ENCODE peak calls at places on chromosomes 6 and 20, in five cellular contexts. F, J, R, S and N are unnamed samples.

GRCh38 chr6:130269969-130270635 is 47.4 kb upstream of the SAMD3 start:
- DNase-seq in F (no peak), J (no peak), R (no peak), S (no peak), N (no peak)

GRCh38 chr20:35742741-35743523 is 872 bp upstream of the RBM39 start:
- DNase-seq in F (peak; percentile 87), J (no peak), R (no peak), S (no peak), N (no peak)

GRCh38 chr20:10061641-10062040 is 26.9 kb downstream of the ANKEF1 start:
- DNase-seq in F (peak; percentile 27), J (no peak), R (no peak), S (no peak), N (no peak)

GRCh38 chr6:68673255-68673654 is 38.2 kb downstream of the ADGRB3 start:
- DNase-seq in F (no peak), J (no peak), R (no peak), S (no peak), N (no peak)

GRCh38 chr6:347951-348859 is 43.3 kb upstream of the IRF4 start:
- DNase-seq in F (no peak), J (no peak), R (no peak), S (peak; percentile 7), N (no peak)

GRCh38 chr6:105120570-105120969 is 59.2 kb downstream of the POPDC3 start:
- DNase-seq in F (no peak), J (no peak), R (peak; percentile 0), S (no peak), N (no peak)

GRCh38 chr20:10970109-10970508 is 296.3 kb upstream of the JAG1 start:
- DNase-seq in F (no peak), J (peak; percentile 71), R (peak; percentile 35), S (no peak), N (no peak)

GRCh38 chr20:8909596-8909995 is 159.3 kb upstream of the PLCB4 start:
- DNase-seq in F (no peak), J (no peak), R (no peak), S (no peak), N (no peak)

GRCh38 chr6:165694296-165694695 is 31.3 kb upstream of the PDE10A start:
- DNase-seq in F (no peak), J (no peak), R (no peak), S (no peak), N (no peak)

GRCh38 chr6:89281779-89282246 is 33.3 kb downstream of the GABRR2 start:
- DNase-seq in F (peak; percentile 58), J (peak; percentile 52), R (no peak), S (no peak), N (no peak)

GRCh38 chr6:33213989-33214335 is 5.7 kb downstream of the RING1 start:
- DNase-seq in F (no peak), J (no peak), R (no peak), S (no peak), N (no peak)

GRCh38 chr20:13312300-13312699 is 91.2 kb downstream of the ISM1 start:
- DNase-seq in F (no peak), J (peak; percentile 15), R (no peak), S (no peak), N (no peak)

GRCh38 chr20:8790442-8791074 is 278.3 kb upstream of the PLCB4 start:
- DNase-seq in F (peak; percentile 41), J (peak; percentile 81), R (no peak), S (no peak), N (no peak)

GRCh38 chr6:147166360-147166944 is 37.8 kb upstream of the STXBP5 start:
- DNase-seq in F (no peak), J (no peak), R (no peak), S (no peak), N (no peak)

GRCh38 chr20:18879262-18879661 is 65.7 kb downstream of the SCP2D1 start:
- DNase-seq in F (no peak), J (peak; percentile 90), R (peak; percentile 94), S (no peak), N (no peak)

GRCh38 chr6:165049362-165049761 is 260.0 kb downstream of the C6orf118 start:
- DNase-seq in F (peak; percentile 40), J (peak; percentile 60), R (no peak), S (no peak), N (no peak)

DNA sequence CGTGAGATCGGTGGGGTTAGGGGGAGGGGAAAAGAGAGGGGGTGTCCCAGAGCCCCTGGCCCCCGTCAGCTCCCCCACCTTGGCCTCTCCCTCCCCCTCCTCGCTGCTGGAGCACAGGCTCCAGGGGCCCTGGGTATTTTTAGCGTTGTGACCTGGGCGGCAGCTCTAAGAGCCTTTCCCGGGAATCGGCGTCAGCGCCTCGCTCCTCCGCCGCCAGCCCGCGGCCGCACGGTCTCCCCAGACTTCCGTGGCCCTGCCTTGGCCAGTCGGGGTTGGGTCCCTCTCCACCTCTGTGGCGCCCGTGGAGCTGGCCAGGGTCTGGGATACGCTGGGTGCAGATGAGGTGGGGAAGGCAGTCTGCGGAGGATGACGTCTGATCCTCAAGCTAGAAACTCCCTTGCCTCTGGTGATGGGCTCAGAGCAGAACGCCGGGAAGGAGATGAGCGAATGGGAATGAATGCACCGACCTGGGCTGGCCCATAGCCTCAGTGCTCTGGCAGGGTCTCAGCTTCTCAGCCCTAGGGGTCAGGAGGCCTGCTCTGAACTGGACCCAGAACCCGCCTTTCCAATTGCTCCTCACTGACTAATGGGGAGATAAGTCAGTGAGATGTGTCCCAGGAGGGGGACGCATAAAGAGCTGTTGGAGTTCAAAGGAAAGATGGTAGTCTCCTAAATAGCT is 883 bp upstream of the DBNDD2 start:
- DNase-seq in F (no peak), J (no peak), R (peak; percentile 35), S (peak; percentile 70), N (peak; percentile 71)
- H3K27ac ChIP-seq in F (no peak overlapping the region), J (no peak overlapping the region), R (peak overlapping the region; percentile 63), S (peak overlapping the region; percentile 98), N (peak overlapping the region; percentile 73)

DNA sequence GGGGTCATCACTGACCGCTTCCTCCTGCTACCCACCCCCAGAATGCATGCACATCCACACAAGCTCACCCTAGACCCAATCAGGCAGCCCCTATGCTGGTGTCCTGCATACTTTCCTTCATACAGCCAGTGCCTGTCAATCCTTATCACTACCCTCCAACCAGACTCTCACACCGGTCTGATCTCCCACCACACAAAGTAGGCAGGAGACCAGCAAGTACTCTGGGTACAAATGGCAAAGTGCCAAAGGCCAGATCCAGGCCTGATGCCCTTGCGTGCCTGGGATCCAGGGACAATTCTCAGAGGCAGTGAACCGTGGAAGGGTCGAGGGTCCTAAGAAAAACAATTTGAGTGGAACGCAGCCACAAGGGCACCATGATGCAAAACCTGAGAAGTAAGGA is 114.2 kb downstream of the HIVEP2 start:
- DNase-seq in F (no peak), J (no peak), R (no peak), S (no peak), N (no peak)
- H3K4me1 ChIP-seq in F (peaks cover 6% of the 10 kb centered on the region), J (peaks cover 21% of the 10 kb centered on the region), R (peaks cover 21% of the 10 kb centered on the region), S (peaks cover 38% of the 10 kb centered on the region), N (no peaks in the 10 kb centered on the region)

DNA sequence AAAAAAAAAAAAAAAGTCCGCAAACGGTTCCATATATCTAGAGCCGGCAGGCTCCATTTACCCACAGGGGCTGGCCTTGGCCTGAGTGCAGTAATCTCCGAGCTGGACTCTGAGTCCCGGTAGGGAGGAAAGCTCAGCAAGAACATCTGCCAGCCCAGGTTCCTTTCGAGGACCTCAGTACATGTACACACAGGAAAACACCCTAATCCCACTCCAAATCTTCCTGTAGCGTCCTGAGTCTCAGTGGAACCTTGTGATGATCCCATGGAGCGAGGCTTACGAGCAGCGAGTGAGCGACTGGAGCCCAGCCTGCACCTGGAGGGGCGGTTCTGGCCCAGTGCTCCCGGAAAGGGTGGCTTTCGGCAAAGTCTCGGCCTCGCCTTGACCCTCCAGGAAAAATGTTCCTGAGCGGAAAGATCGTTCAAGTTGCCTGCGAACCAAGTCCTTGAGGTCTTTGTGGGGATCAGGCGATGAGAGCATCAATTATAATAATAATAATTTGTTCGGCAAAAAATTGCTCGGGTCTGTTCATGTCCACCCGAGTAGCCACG is 32.1 kb downstream of the PRSS16 start:
- DNase-seq in F (no peak), J (no peak), R (no peak), S (no peak), N (no peak)
- H3K4me3 ChIP-seq in F (no peak overlapping the region), J (no peak overlapping the region), R (peak overlapping the region; percentile 60), S (no peak overlapping the region), N (no peak overlapping the region)

GRCh38 chr6:21997414-21998037 is 299.3 kb downstream of the PRL start:
- DNase-seq in F (no peak), J (no peak), R (no peak), S (no peak), N (no peak)
- H3K27ac ChIP-seq in F (no peak overlapping the region), J (no peak overlapping the region), R (no peak overlapping the region), S (no peak overlapping the region), N (no peak overlapping the region)